ENCODE peak calls at places on chromosomes 3 and 15, in four cellular contexts. M is LHCN-M2, R is ACHN, O is WTC11. J is an unnamed sample.

GRCh38 chr3:97823503-97824004 is 1.7 kb downstream of the CRYBG3 start:
- DNase-seq in M (peak), O (no peak), R (no peak), J (no peak)

GRCh38 chr3:63395960-63396359 is 117.9 kb downstream of the SYNPR start:
- DNase-seq in M (no peak), R (no peak), O (no peak), J (no peak)

GRCh38 chr3:146969356-146969755 is 364.2 kb upstream of the PLSCR5 start:
- DNase-seq in O (no peak), M (peak), R (no peak), J (no peak)

GRCh38 chr3:147200545-147200944 is 205.8 kb downstream of the ZIC4 start:
- DNase-seq in M (no peak), R (no peak), O (no peak), J (no peak)

GRCh38 chr3:97391167-97391566 is 373.4 kb upstream of the ARL6 start:
- DNase-seq in M (no peak), O (no peak), R (no peak), J (no peak)

GRCh38 chr3:131047582-131047981 is 20.9 kb downstream of the NEK11 start:
- DNase-seq in R (no peak), O (peak), M (no peak), J (no peak)

GRCh38 chr3:156098437-156099035 is 21.8 kb upstream of the KCNAB1 start:
- DNase-seq in R (no peak), M (no peak), O (no peak), J (no peak)

GRCh38 chr15:101320501-101321052 is 25.5 kb upstream of the SNRPA1 start:
- DNase-seq in O (peak), M (peak), R (no peak), J (no peak)

GRCh38 chr3:65303431-65303830 is 615.6 kb upstream of the ADAMTS9 start:
- DNase-seq in O (no peak), M (peak), R (no peak), J (no peak)

GRCh38 chr15:58165661-58166060 is 27.5 kb downstream of the AQP9 start:
- DNase-seq in O (no peak), R (no peak), M (peak), J (no peak)

GRCh38 chr3:12977117-12977808 is 96.0 kb downstream of the IQSEC1 start:
- DNase-seq in O (no peak), M (no peak), R (no peak), J (no peak)

GRCh38 chr3:187077085-187077484 is 62.2 kb downstream of the RPL39L start:
- DNase-seq in R (no peak), M (no peak), O (no peak), J (no peak)

GRCh38 chr3:48661501-48662139 is 1.1 kb downstream of the CELSR3 start:
- DNase-seq in R (peak), O (peak), M (peak), J (peak)

GRCh38 chr15:40155270-40155910 is 5.5 kb upstream of the BUB1B start:
- DNase-seq in M (no peak), R (no peak), O (peak), J (no peak)

GRCh38 chr15:84609818-84610525 is 9.2 kb downstream of the ZSCAN2 start:
- DNase-seq in M (no peak), O (no peak), R (no peak), J (no peak)

GRCh38 chr15:77915261-77915960 is 162.1 kb downstream of the TBC1D2B start:
- DNase-seq in M (no peak), R (no peak), O (peak), J (no peak)

GRCh38 chr3:10693457-10693856 is 122.6 kb upstream of the SLC6A11 start:
- DNase-seq in R (no peak), O (no peak), M (peak), J (no peak)

GRCh38 chr15:84151205-84151931 is 84.2 kb upstream of the GOLGA6L4 start:
- DNase-seq in R (no peak), O (no peak), M (no peak), J (no peak)

GRCh38 chr15:50697109-50697797 is 10.7 kb upstream of the TRPM7 start:
- DNase-seq in R (no peak), M (no peak), O (no peak), J (no peak)

GRCh38 chr15:101453123-101454120 is 36.1 kb downstream of the PCSK6 start:
- DNase-seq in M (no peak), R (no peak), O (no peak), J (no peak)

GRCh38 chr3:124834723-124835718 is 52.1 kb downstream of the ITGB5 start:
- DNase-seq in M (peak), R (peak), O (peak), J (peak)

GRCh38 chr3:182947892-182948291 is 32.4 kb downstream of the DCUN1D1 start:
- DNase-seq in M (no peak), O (no peak), R (no peak), J (no peak)

GRCh38 chr3:147775816-147776530 is 366.8 kb downstream of the ZIC1 start:
- DNase-seq in M (peak), R (no peak), O (no peak), J (no peak)

GRCh38 chr15:51751687-51752683 is 588 bp downstream of the TMOD2 start:
- DNase-seq in O (peak), R (no peak), M (peak), J (peak)

GRCh38 chr3:172630316-172630715 is 80.6 kb downstream of the NCEH1 start:
- DNase-seq in R (no peak), M (peak), O (no peak), J (no peak)

GRCh38 chr15:85427286-85428028 is 47.1 kb downstream of the AKAP13 start:
- DNase-seq in M (no peak), R (no peak), O (no peak), J (no peak)

GRCh38 chr3:126341755-126342150 is 15.5 kb downstream of the KLF15 start:
- DNase-seq in O (peak), M (no peak), R (no peak), J (no peak)

GRCh38 chr15:35293353-35294130 is 208.4 kb upstream of the NANOGP8 start:
- DNase-seq in O (no peak), M (peak), R (peak), J (no peak)

J was measured in glutamatergic neuron.